ENCODE peak calls at places on chromosomes 7 and 10, in five cellular contexts. A is adrenal gland, S is neural progenitor cell, R is NCI-H748 treated with DMSO at 0.1 percent for 48 hours, B is NCI-H2029. F is an unnamed sample.

GRCh38 chr10:74079914-74080590 is 70.6 kb downstream of the AP3M1 start:
- DNase-seq in A (no peak), S (no peak), R (no peak), B (no peak), F (peak; percentile 54)

GRCh38 chr10:35379226-35380137 is 43.2 kb downstream of the CCNY start:
- DNase-seq in A (peak; percentile 28), S (no peak), R (no peak), B (no peak), F (peak; percentile 67)

GRCh38 chr10:12875100-12875499 is 126.4 kb downstream of the CCDC3 start:
- DNase-seq in A (peak; percentile 37), S (no peak), R (no peak), B (no peak), F (no peak)

GRCh38 chr7:135845415-135846075 is 96.9 kb upstream of the FAM180A start:
- DNase-seq in A (no peak), S (no peak), R (no peak), B (no peak), F (no peak)

GRCh38 chr10:60351191-60351853 is 38.4 kb downstream of the ANK3 start:
- DNase-seq in A (no peak), S (no peak), R (no peak), B (no peak), F (no peak)

GRCh38 chr7:151861881-151862280 is 15.0 kb downstream of the PRKAG2 start:
- DNase-seq in A (no peak), S (no peak), R (no peak), B (no peak), F (no peak)

GRCh38 chr10:27534341-27534740 is 30.2 kb downstream of the RAB18 start:
- DNase-seq in A (no peak), S (no peak), R (no peak), B (no peak), F (no peak)

GRCh38 chr7:110960811-110961210 is 130.1 kb upstream of the LRRN3 start:
- DNase-seq in A (no peak), S (no peak), R (no peak), B (no peak), F (no peak)

GRCh38 chr7:139648941-139649425 is 125.5 kb downstream of the CLEC2L start:
- DNase-seq in A (peak; percentile 29), S (no peak), R (peak; percentile 14), B (no peak), F (no peak)

GRCh38 chr10:87094373-87095240 is at the start of the genes GLUD1 and SHLD2:
- DNase-seq in A (peak; percentile 94), S (peak; percentile 95), R (peak; percentile 55), B (peak; percentile 54), F (peak; percentile 95)

GRCh38 chr7:131424219-131424822 is 96.6 kb downstream of the MKLN1 start:
- DNase-seq in A (no peak), S (peak; percentile 20), R (peak; percentile 17), B (peak; percentile 12), F (peak; percentile 16)

F was measured in GM23338.